ENCODE peak calls at places on chromosomes 13 and 19, in seven cellular contexts. N is aorta, U is upper lobe of left lung, F is IMR-90, T is spleen, L is neural progenitor cell, G is brain microvascular endothelial cell. Z is an unnamed sample.
A peak's percentile ranks its signal among the peaks of the same experiment; 100 is the strongest.

GRCh38 chr19:41085748-41086415 is 2.4 kb upstream of the CYP2A13 start:
- DNase-seq in U (no peak), T (no peak), F (no peak), N (no peak), L (no peak), G (no peak), Z (no peak)

GRCh38 chr13:26220575-26220974 is 1.5 kb downstream of the RNF6 start:
- DNase-seq in T (no peak), L (no peak), G (peak; percentile 47), U (no peak), N (no peak), F (peak; percentile 68), Z (no peak)

GRCh38 chr19:13843104-13843921 is 33.6 kb upstream of the NANOS3 start:
- DNase-seq in T (peak; percentile 84), G (no peak), F (peak; percentile 47), N (peak; percentile 82), L (peak; percentile 52), U (peak; percentile 77), Z (peak; percentile 94)

GRCh38 chr13:46286972-46287371 is 75.2 kb downstream of the LRRC63 start:
- DNase-seq in F (no peak), L (no peak), G (no peak), N (no peak), T (no peak), U (no peak), Z (no peak)

GRCh38 chr19:19169236-19170052 is 619 bp downstream of the MEF2B start:
- DNase-seq in L (no peak), N (no peak), F (no peak), U (no peak), T (no peak), G (no peak), Z (no peak)

GRCh38 chr19:40778865-40779284 is 828 bp downstream of the RAB4B start:
- DNase-seq in G (no peak), U (no peak), N (no peak), T (no peak), L (no peak), F (peak; percentile 29), Z (no peak)

GRCh38 chr19:18723871-18724377 is 40.4 kb downstream of the CRTC1 start:
- DNase-seq in N (no peak), L (no peak), F (no peak), U (no peak), T (no peak), G (no peak), Z (no peak)

GRCh38 chr13:80235559-80236296 is 105.2 kb downstream of the SPRY2 start:
- DNase-seq in T (no peak), N (no peak), U (no peak), G (peak; percentile 40), F (no peak), L (no peak), Z (no peak)

GRCh38 chr19:1173845-1174809 is at the start of gene SBNO2:
- DNase-seq in F (peak; percentile 80), L (peak; percentile 93), T (peak; percentile 96), N (peak; percentile 90), G (peak; percentile 78), U (peak; percentile 88), Z (peak; percentile 96)

GRCh38 chr13:50340146-50340545 is 324.9 kb downstream of the KCNRG start:
- DNase-seq in T (no peak), F (no peak), U (no peak), L (peak; percentile 39), N (no peak), G (no peak), Z (no peak)

GRCh38 chr13:85582890-85583289 is 216.3 kb downstream of the SLITRK6 start:
- DNase-seq in T (no peak), F (peak; percentile 28), N (no peak), L (no peak), G (no peak), U (no peak), Z (no peak)

DNA sequence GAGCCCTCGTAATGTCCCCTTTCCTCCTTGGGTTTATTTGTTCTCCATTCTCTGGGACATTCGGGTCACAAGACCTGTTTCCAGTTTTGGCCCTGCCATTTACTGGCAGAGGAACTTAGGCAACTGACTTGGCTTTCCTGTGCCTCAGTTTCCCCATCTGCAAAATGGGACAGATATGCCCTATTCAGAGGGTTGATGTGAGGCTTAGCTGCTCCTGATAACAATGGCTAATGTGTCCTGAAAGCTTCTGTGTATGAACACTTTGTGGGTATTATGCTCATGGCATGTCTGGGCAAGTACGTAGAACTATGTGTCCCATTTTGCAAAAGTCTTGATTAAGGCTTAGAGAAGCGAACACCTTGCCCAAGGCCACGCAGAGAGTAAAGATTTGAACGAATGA is 1.0 kb downstream of the ZNF524 start:
- DNase-seq in U (no peak), G (no peak), F (no peak), N (no peak), T (no peak), L (no peak), Z (no peak)
- H3K27ac ChIP-seq in U (peak overlapping the region; percentile 99), G (no peak overlapping the region), F (peak overlapping the region; percentile 53), N (no peak overlapping the region), T (peak overlapping the region; percentile 97), L (peak overlapping the region; percentile 98), Z (peak overlapping the region; percentile 99)

DNA sequence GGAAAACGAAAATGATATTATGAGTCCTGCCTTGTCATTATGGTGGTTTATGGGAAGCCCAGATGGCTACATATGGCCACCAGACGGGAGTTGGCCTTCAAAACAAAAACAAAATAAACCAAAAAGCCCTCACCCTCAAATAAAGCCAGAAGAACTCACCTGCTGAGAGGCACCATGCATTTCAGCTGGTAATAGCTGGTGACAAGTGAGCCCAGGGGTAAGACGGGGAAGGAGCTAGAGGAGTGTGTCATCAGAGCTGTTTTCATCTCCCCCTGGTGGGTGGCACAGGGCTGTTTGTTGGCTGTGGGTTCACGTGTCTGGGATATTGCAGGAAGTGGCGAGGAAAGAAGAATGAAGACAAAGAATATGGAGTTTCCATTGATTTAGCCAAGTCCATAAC is 152.9 kb downstream of the EFNB2 start:
- DNase-seq in U (no peak), F (no peak), G (no peak), N (no peak), T (no peak), L (no peak), Z (no peak)
- H3K27ac ChIP-seq in U (no peak overlapping the region), F (no peak overlapping the region), G (no peak overlapping the region), N (peak overlapping the region; percentile 34), T (no peak overlapping the region), L (no peak overlapping the region), Z (no peak overlapping the region)

DNA sequence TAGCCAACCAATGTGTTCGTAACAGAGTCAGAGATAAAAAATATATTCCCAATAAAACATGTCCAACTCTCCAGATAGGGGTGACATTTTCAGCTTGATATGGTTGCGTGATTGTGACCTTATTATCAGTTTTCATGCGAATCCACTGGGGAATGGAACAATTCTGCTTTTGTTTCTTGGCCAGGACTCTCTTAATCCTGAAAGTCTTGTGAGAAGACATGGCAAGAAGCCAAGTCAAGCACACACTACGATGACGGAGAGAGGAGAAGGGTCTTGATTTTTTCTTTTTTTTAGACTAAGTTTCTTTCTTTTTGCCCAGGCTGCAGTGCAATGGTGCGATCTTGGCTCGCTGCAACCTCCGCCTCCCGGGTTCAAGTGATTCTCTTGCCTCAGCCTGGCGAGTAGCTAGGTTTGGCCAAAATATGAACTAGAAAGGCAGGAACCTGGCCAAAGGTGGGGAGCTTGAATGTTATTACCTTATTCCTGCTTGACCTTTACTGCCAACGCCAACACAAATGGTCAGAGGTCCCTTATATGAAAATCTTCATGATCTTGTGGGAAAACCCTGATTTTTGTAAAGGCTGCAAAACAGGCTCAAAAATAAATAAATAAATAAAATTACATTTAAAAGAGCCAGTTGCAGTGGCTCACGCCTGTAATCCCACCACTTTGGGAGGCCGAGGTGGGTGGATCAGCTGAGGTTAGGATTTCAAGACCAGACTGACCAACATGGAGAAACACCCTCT is 14.5 kb downstream of the ZNF816 start:
- DNase-seq in L (no peak), N (no peak), F (no peak), G (no peak), T (no peak), U (no peak), Z (no peak)
- H3K27ac ChIP-seq in L (no peak overlapping the region), N (no peak overlapping the region), F (no peak overlapping the region), G (no peak overlapping the region), T (no peak overlapping the region), U (no peak overlapping the region), Z (no peak overlapping the region)

DNA sequence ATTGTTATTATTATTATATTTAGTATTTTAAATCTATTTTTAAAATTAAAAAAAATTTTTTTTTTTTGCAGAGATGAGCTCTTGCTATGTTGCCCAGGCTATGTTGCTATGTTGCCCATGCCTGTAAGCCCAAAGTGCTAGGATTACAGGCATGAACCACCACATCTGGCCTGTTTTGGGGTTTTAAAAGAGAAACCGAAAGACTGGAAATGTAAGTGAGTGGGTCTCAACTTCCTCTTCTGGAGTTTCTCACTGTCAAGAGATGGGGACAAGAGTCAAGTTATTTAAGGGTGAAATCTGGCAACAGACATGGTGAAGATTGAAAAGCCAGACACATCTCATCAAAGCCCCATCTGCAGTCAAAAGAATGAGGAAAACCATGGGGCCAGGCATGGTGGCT is 4.2 kb upstream of the OR7G3 start:
- DNase-seq in F (no peak), L (no peak), N (no peak), U (no peak), T (no peak), G (no peak), Z (no peak)
- H3K27ac ChIP-seq in F (no peak overlapping the region), L (no peak overlapping the region), N (no peak overlapping the region), U (no peak overlapping the region), T (no peak overlapping the region), G (no peak overlapping the region), Z (no peak overlapping the region)

GRCh38 chr13:102017248-102017647 is 384.6 kb downstream of the FGF14 start:
- DNase-seq in G (no peak), T (no peak), N (no peak), L (no peak), U (no peak), F (no peak), Z (no peak)

GRCh38 chr13:102020611-102021216 is 381.1 kb downstream of the FGF14 start:
- DNase-seq in N (no peak), F (no peak), L (no peak), G (peak; percentile 80), U (no peak), T (no peak), Z (no peak)

GRCh38 chr13:102021777-102022176 is 380.1 kb downstream of the FGF14 start:
- DNase-seq in G (no peak), F (no peak), T (no peak), U (no peak), N (no peak), L (no peak), Z (no peak)

DNA sequence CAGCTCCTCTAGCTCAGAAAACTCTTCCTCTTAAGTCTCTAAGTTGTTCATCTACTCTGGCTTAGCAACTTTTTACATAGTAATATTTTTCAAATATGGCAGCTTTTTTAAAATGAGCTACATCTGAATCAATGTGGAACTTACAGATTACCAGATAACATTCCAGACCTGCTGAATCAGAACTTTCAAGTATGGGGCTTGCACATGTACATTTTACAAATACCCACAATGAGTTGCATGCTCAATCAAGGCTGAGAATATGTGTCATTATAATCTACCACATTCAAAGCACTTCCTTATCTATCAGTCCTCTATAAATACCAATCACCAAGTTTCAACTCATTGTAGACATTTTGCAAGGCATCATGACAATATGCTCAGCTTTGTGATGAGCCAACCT is 383.1 kb downstream of the FGF14 start:
- DNase-seq in N (no peak), F (no peak), U (no peak), G (no peak), L (no peak), T (no peak), Z (no peak)
- H3K27ac ChIP-seq in N (no peak overlapping the region), F (no peak overlapping the region), U (no peak overlapping the region), G (no peak overlapping the region), L (no peak overlapping the region), T (no peak overlapping the region), Z (no peak overlapping the region)